ENCODE peak calls at places on chromosome X, in ten cellular contexts. One of them, this sample, is unnamed. For H3K27me3, the result is how much of the 10 kb centered on the place peaks cover.

GRCh38 chrX:112946227-112946626 is 105.6 kb upstream of the AMOT start:
- DNase-seq in fibroblast of lung: no peak
- DNase-seq in GM23248: peak
- DNase-seq in Karpas-422: no peak
- DNase-seq in GM12878: no peak
- DNase-seq in neural progenitor cell: no peak
- DNase-seq in IMR-90: no peak
- DNase-seq in hepatocyte: no peak
- DNase-seq in mammary epithelial cell: no peak
- DNase-seq in mesendoderm: no peak
- DNase-seq in this sample: no peak

GRCh38 chrX:44344194-44344593 is 722 bp upstream of the EFHC2 start:
- DNase-seq in fibroblast of lung: no peak
- DNase-seq in GM23248: no peak
- DNase-seq in Karpas-422: no peak
- DNase-seq in GM12878: no peak
- DNase-seq in neural progenitor cell: no peak
- DNase-seq in IMR-90: no peak
- DNase-seq in hepatocyte: no peak
- DNase-seq in mammary epithelial cell: no peak
- DNase-seq in mesendoderm: peak
- DNase-seq in this sample: peak

GRCh38 chrX:51148848-51149247 is 183.8 kb upstream of the NUDT10 start:
- DNase-seq in fibroblast of lung: no peak
- DNase-seq in GM23248: no peak
- DNase-seq in Karpas-422: peak
- DNase-seq in GM12878: no peak
- DNase-seq in neural progenitor cell: peak
- DNase-seq in IMR-90: no peak
- DNase-seq in hepatocyte: peak
- DNase-seq in mammary epithelial cell: peak
- DNase-seq in mesendoderm: peak
- DNase-seq in this sample: peak

GRCh38 chrX:151712253-151712652 is 3.6 kb upstream of the FATE1 start:
- DNase-seq in fibroblast of lung: no peak
- DNase-seq in GM23248: no peak
- DNase-seq in Karpas-422: no peak
- DNase-seq in GM12878: no peak
- DNase-seq in neural progenitor cell: no peak
- DNase-seq in IMR-90: no peak
- DNase-seq in hepatocyte: no peak
- DNase-seq in mammary epithelial cell: no peak
- DNase-seq in mesendoderm: no peak
- DNase-seq in this sample: no peak

GRCh38 chrX:115952417-115953092 is 218.0 kb upstream of the AGTR2 start:
- DNase-seq in fibroblast of lung: no peak
- DNase-seq in GM23248: no peak
- DNase-seq in Karpas-422: no peak
- DNase-seq in GM12878: no peak
- DNase-seq in neural progenitor cell: peak
- DNase-seq in IMR-90: no peak
- DNase-seq in hepatocyte: no peak
- DNase-seq in mammary epithelial cell: no peak
- DNase-seq in mesendoderm: peak
- DNase-seq in this sample: peak

GRCh38 chrX:34300871-34301270 is 168.8 kb upstream of the FAM47A start:
- DNase-seq in fibroblast of lung: peak
- DNase-seq in GM23248: peak
- DNase-seq in Karpas-422: peak
- DNase-seq in GM12878: no peak
- DNase-seq in neural progenitor cell: peak
- DNase-seq in IMR-90: peak
- DNase-seq in hepatocyte: peak
- DNase-seq in mammary epithelial cell: peak
- DNase-seq in mesendoderm: peak
- DNase-seq in this sample: peak

GRCh38 chrX:72532371-72532770 is 40.3 kb downstream of the HDAC8 start:
- DNase-seq in fibroblast of lung: no peak
- DNase-seq in GM23248: peak
- DNase-seq in Karpas-422: no peak
- DNase-seq in GM12878: no peak
- DNase-seq in neural progenitor cell: no peak
- DNase-seq in IMR-90: peak
- DNase-seq in hepatocyte: no peak
- DNase-seq in mammary epithelial cell: no peak
- DNase-seq in mesendoderm: no peak
- DNase-seq in this sample: no peak

GRCh38 chrX:4841216-4841745 is 1127.8 kb upstream of the PRKX start:
- DNase-seq in fibroblast of lung: no peak
- DNase-seq in GM23248: no peak
- DNase-seq in Karpas-422: no peak
- DNase-seq in GM12878: no peak
- DNase-seq in neural progenitor cell: no peak
- DNase-seq in IMR-90: no peak
- DNase-seq in hepatocyte: peak
- DNase-seq in mammary epithelial cell: peak
- DNase-seq in mesendoderm: no peak
- DNase-seq in this sample: no peak

GRCh38 chrX:55119271-55119670 is 30.5 kb downstream of the PAGE2 start:
- DNase-seq in fibroblast of lung: no peak
- DNase-seq in GM23248: no peak
- DNase-seq in Karpas-422: no peak
- DNase-seq in GM12878: no peak
- DNase-seq in neural progenitor cell: no peak
- DNase-seq in IMR-90: no peak
- DNase-seq in hepatocyte: no peak
- DNase-seq in mammary epithelial cell: no peak
- DNase-seq in mesendoderm: no peak
- DNase-seq in this sample: no peak

GRCh38 chrX:22629105-22629725 is 356.5 kb downstream of the CBLL2 start:
- DNase-seq in fibroblast of lung: peak
- DNase-seq in GM23248: peak
- DNase-seq in Karpas-422: no peak
- DNase-seq in GM12878: no peak
- DNase-seq in neural progenitor cell: no peak
- DNase-seq in IMR-90: peak
- DNase-seq in hepatocyte: no peak
- DNase-seq in mammary epithelial cell: peak
- DNase-seq in mesendoderm: no peak
- DNase-seq in this sample: no peak

GRCh38 chrX:99095965-99096364 is 1314.1 kb downstream of the PCDH19 start:
- DNase-seq in fibroblast of lung: no peak
- DNase-seq in GM23248: no peak
- DNase-seq in Karpas-422: no peak
- DNase-seq in GM12878: no peak
- DNase-seq in neural progenitor cell: no peak
- DNase-seq in IMR-90: no peak
- DNase-seq in hepatocyte: no peak
- DNase-seq in mammary epithelial cell: no peak
- DNase-seq in mesendoderm: no peak
- DNase-seq in this sample: peak

GRCh38 chrX:102840871-102841705 is 96.0 kb upstream of the RAB40AL start:
- DNase-seq in fibroblast of lung: peak
- DNase-seq in GM23248: peak
- DNase-seq in Karpas-422: peak
- DNase-seq in GM12878: no peak
- DNase-seq in neural progenitor cell: peak
- DNase-seq in IMR-90: peak
- DNase-seq in hepatocyte: peak
- DNase-seq in mammary epithelial cell: peak
- DNase-seq in mesendoderm: peak
- DNase-seq in this sample: no peak

GRCh38 chrX:74297766-74298165 is 6.2 kb upstream of the ZCCHC13 start:
- DNase-seq in fibroblast of lung: no peak
- DNase-seq in GM23248: no peak
- DNase-seq in Karpas-422: no peak
- DNase-seq in GM12878: no peak
- DNase-seq in neural progenitor cell: no peak
- DNase-seq in IMR-90: no peak
- DNase-seq in hepatocyte: no peak
- DNase-seq in mammary epithelial cell: peak
- DNase-seq in mesendoderm: no peak
- DNase-seq in this sample: no peak

GRCh38 chrX:74295102-74295501 is 8.9 kb upstream of the ZCCHC13 start:
- DNase-seq in fibroblast of lung: no peak
- DNase-seq in GM23248: no peak
- DNase-seq in Karpas-422: no peak
- DNase-seq in GM12878: no peak
- DNase-seq in neural progenitor cell: no peak
- DNase-seq in IMR-90: no peak
- DNase-seq in hepatocyte: no peak
- DNase-seq in mammary epithelial cell: no peak
- DNase-seq in mesendoderm: no peak
- DNase-seq in this sample: no peak

GRCh38 chrX:74291964-74292891 is 11.8 kb upstream of the ZCCHC13 start:
- DNase-seq in fibroblast of lung: peak
- DNase-seq in GM23248: peak
- DNase-seq in Karpas-422: peak
- DNase-seq in GM12878: peak
- DNase-seq in neural progenitor cell: peak
- DNase-seq in IMR-90: peak
- DNase-seq in hepatocyte: peak
- DNase-seq in mammary epithelial cell: peak
- DNase-seq in mesendoderm: peak
- DNase-seq in this sample: peak

GRCh38 chrX:74291577-74291963 is 12.4 kb upstream of the ZCCHC13 start:
- DNase-seq in fibroblast of lung: no peak
- DNase-seq in GM23248: no peak
- DNase-seq in Karpas-422: no peak
- DNase-seq in GM12878: no peak
- DNase-seq in neural progenitor cell: no peak
- DNase-seq in IMR-90: no peak
- DNase-seq in hepatocyte: no peak
- DNase-seq in mammary epithelial cell: no peak
- DNase-seq in mesendoderm: no peak
- DNase-seq in this sample: no peak

GRCh38 chrX:74293343-74293946 is 10.5 kb upstream of the ZCCHC13 start:
- DNase-seq in fibroblast of lung: peak
- DNase-seq in GM23248: peak
- DNase-seq in Karpas-422: peak
- DNase-seq in GM12878: no peak
- DNase-seq in neural progenitor cell: peak
- DNase-seq in IMR-90: peak
- DNase-seq in hepatocyte: peak
- DNase-seq in mammary epithelial cell: peak
- DNase-seq in mesendoderm: peak
- DNase-seq in this sample: peak
- H3K27me3 ChIP-seq in fibroblast of lung: under half
- H3K27me3 ChIP-seq in GM23248: under half
- H3K27me3 ChIP-seq in Karpas-422: under half
- H3K27me3 ChIP-seq in GM12878: under half
- H3K27me3 ChIP-seq in neural progenitor cell: under half
- H3K27me3 ChIP-seq in IMR-90: under half
- H3K27me3 ChIP-seq in hepatocyte: under half
- H3K27me3 ChIP-seq in mammary epithelial cell: under half
- H3K27me3 ChIP-seq in mesendoderm: under half
- H3K27me3 ChIP-seq in this sample: under half

DNA sequence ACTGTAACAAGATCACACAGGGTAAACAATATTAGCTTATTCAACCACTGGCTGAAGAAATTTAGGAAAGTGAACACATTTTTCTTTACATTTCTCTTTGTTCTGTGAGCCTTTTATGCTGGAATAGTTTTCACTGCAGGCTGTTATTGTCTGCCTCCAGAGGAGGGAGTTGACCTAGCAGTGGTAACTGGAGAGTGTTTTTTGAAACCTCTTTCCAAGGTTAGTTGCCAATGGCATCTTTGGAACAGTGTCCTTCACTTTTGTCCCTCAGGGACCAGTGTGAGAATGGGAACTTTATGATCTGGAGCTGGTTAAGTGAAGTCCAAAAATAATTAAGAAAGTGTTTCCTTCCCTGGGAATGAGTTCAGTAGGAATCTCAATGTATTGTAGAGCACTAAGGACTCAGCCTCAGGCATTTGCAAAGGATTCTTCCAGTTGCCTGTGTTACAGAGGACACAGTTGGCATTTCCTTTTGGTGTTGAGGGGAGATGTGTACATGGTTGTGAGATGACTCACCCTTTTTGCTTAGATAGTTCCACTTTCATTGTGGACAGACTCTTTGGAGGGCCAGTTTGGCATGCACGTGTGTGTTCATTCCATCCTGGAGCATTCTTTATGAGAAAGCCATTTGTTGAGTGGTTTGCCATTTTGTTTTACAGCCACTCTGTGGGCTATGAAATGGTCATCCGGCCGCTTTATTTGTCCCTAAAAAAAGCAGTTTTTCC is 61.3 kb downstream of the AR start:
- DNase-seq in fibroblast of lung: peak
- DNase-seq in GM23248: peak
- DNase-seq in Karpas-422: no peak
- DNase-seq in GM12878: no peak
- DNase-seq in neural progenitor cell: no peak
- DNase-seq in IMR-90: peak
- DNase-seq in hepatocyte: peak
- DNase-seq in mammary epithelial cell: peak
- DNase-seq in mesendoderm: peak
- DNase-seq in this sample: no peak
- H3K4me2 ChIP-seq in fibroblast of lung: peak
- H3K4me2 ChIP-seq in GM23248: peak
- H3K4me2 ChIP-seq in Karpas-422: no peak
- H3K4me2 ChIP-seq in GM12878: no peak
- H3K4me2 ChIP-seq in neural progenitor cell: no peak
- H3K4me2 ChIP-seq in IMR-90: no peak
- H3K4me2 ChIP-seq in hepatocyte: no peak
- H3K4me2 ChIP-seq in mammary epithelial cell: peak
- H3K4me2 ChIP-seq in mesendoderm: no peak
- H3K4me2 ChIP-seq in this sample: no peak

GRCh38 chrX:15127010-15127409 is 142.9 kb downstream of the ASB9 start:
- DNase-seq in fibroblast of lung: no peak
- DNase-seq in GM23248: no peak
- DNase-seq in Karpas-422: no peak
- DNase-seq in GM12878: no peak
- DNase-seq in neural progenitor cell: no peak
- DNase-seq in IMR-90: no peak
- DNase-seq in hepatocyte: no peak
- DNase-seq in mammary epithelial cell: no peak
- DNase-seq in mesendoderm: no peak
- DNase-seq in this sample: no peak
- H3K27me3 ChIP-seq in fibroblast of lung: under half
- H3K27me3 ChIP-seq in GM23248: under half
- H3K27me3 ChIP-seq in Karpas-422: under half
- H3K27me3 ChIP-seq in GM12878: under half
- H3K27me3 ChIP-seq in neural progenitor cell: under half
- H3K27me3 ChIP-seq in IMR-90: under half
- H3K27me3 ChIP-seq in hepatocyte: under half
- H3K27me3 ChIP-seq in mammary epithelial cell: under half
- H3K27me3 ChIP-seq in mesendoderm: under half
- H3K27me3 ChIP-seq in this sample: under half

DNA sequence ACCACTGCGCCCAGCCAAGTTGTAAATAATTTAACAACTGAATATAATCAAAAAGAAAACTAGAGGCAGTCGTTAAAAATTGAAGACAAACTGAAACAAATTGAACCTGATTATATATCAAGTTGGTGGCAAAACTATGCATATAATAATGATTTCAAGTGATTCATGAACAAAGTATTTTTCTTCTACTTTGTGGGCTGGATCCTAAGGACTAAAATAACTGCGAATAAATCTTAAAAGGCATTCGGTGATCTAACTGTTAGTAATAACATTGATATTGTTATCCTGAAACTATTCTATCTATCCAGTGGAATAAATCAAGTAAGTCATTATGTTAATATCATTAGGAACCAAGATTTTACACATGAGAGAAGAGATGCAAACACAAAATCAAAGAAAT is 21.2 kb upstream of the USP9X start:
- DNase-seq in fibroblast of lung: peak
- DNase-seq in GM23248: peak
- DNase-seq in Karpas-422: no peak
- DNase-seq in GM12878: no peak
- DNase-seq in neural progenitor cell: no peak
- DNase-seq in IMR-90: peak
- DNase-seq in hepatocyte: no peak
- DNase-seq in mammary epithelial cell: peak
- DNase-seq in mesendoderm: no peak
- DNase-seq in this sample: no peak
- H3K4me2 ChIP-seq in fibroblast of lung: no peak
- H3K4me2 ChIP-seq in GM23248: no peak
- H3K4me2 ChIP-seq in Karpas-422: no peak
- H3K4me2 ChIP-seq in GM12878: no peak
- H3K4me2 ChIP-seq in neural progenitor cell: no peak
- H3K4me2 ChIP-seq in IMR-90: peak
- H3K4me2 ChIP-seq in hepatocyte: no peak
- H3K4me2 ChIP-seq in mammary epithelial cell: no peak
- H3K4me2 ChIP-seq in mesendoderm: no peak
- H3K4me2 ChIP-seq in this sample: no peak